ENCODE peak calls at places on chromosome 7, in ten cellular contexts. U, S, X, B, J, R, Y, I, C and Q are unnamed samples.

GRCh38 chr7:5594616-5595544 is 171.2 kb upstream of the TNRC18 start:
- DNase-seq in U (peak), S (peak), X (no peak), B (peak), J (no peak), R (no peak), Y (peak), I (no peak), C (peak), Q (no peak)

GRCh38 chr7:47970750-47971149 is 8.7 kb downstream of the HUS1 start:
- DNase-seq in U (peak), S (peak), X (no peak), B (no peak), J (no peak), R (no peak), Y (no peak), I (no peak), C (no peak), Q (no peak)

GRCh38 chr7:122518488-122518887 is 180.4 kb downstream of the RNF133 start:
- DNase-seq in U (no peak), S (no peak), X (no peak), B (no peak), J (no peak), R (peak), Y (no peak), I (no peak), C (no peak), Q (no peak)

GRCh38 chr7:45920543-45921380 is at the start of gene IGFBP3:
- DNase-seq in U (peak), S (peak), X (no peak), B (peak), J (no peak), R (peak), Y (no peak), I (peak), C (peak), Q (no peak)

GRCh38 chr7:12889391-12889790 is 202.0 kb downstream of the ARL4A start:
- DNase-seq in U (peak), S (peak), X (no peak), B (no peak), J (no peak), R (no peak), Y (no peak), I (no peak), C (no peak), Q (no peak)

GRCh38 chr7:73526892-73527821 is 5.1 kb upstream of the BAZ1B start:
- DNase-seq in U (no peak), S (no peak), X (no peak), B (peak), J (no peak), R (no peak), Y (no peak), I (no peak), C (no peak), Q (no peak)

GRCh38 chr7:139673230-139673629 is 104.6 kb downstream of the HIPK2 start:
- DNase-seq in U (no peak), S (no peak), X (no peak), B (peak), J (no peak), R (no peak), Y (peak), I (no peak), C (no peak), Q (no peak)

GRCh38 chr7:6639032-6639431 is 1.9 kb downstream of the ZNF316 start:
- DNase-seq in U (no peak), S (no peak), X (no peak), B (no peak), J (no peak), R (no peak), Y (no peak), I (no peak), C (no peak), Q (no peak)

GRCh38 chr7:43906327-43907010 is at the start of gene URGCP:
- DNase-seq in U (peak), S (peak), X (peak), B (peak), J (peak), R (peak), Y (peak), I (peak), C (peak), Q (no peak)

GRCh38 chr7:105866124-105866801 is 10.1 kb downstream of the ATXN7L1 start:
- DNase-seq in U (no peak), S (no peak), X (no peak), B (no peak), J (no peak), R (no peak), Y (no peak), I (no peak), C (no peak), Q (no peak)

GRCh38 chr7:46979439-46979838 is 602.5 kb downstream of the TNS3 start:
- DNase-seq in U (no peak), S (peak), X (no peak), B (no peak), J (no peak), R (no peak), Y (no peak), I (no peak), C (no peak), Q (no peak)

GRCh38 chr7:85851571-85852193 is 664.8 kb upstream of the SEMA3D start:
- DNase-seq in U (peak), S (peak), X (no peak), B (peak), J (no peak), R (peak), Y (no peak), I (no peak), C (no peak), Q (no peak)

GRCh38 chr7:159070422-159071148 is 74.1 kb downstream of the VIPR2 start:
- DNase-seq in U (no peak), S (no peak), X (no peak), B (no peak), J (no peak), R (no peak), Y (peak), I (no peak), C (peak), Q (no peak)

GRCh38 chr7:44278451-44279161 is 46.8 kb downstream of the CAMK2B start:
- DNase-seq in U (peak), S (peak), X (no peak), B (peak), J (no peak), R (no peak), Y (peak), I (no peak), C (peak), Q (no peak)

GRCh38 chr7:100827330-100828226 is at the start of gene EPHB4:
- DNase-seq in U (peak), S (peak), X (peak), B (peak), J (no peak), R (peak), Y (no peak), I (no peak), C (peak), Q (no peak)

GRCh38 chr7:30159698-30160143 is 24.9 kb downstream of the MTURN start:
- DNase-seq in U (peak), S (peak), X (peak), B (peak), J (no peak), R (no peak), Y (no peak), I (no peak), C (peak), Q (no peak)

GRCh38 chr7:1336509-1336908 is 103.8 kb downstream of the UNCX start:
- DNase-seq in U (no peak), S (no peak), X (no peak), B (no peak), J (no peak), R (no peak), Y (no peak), I (no peak), C (no peak), Q (no peak)

GRCh38 chr7:152307902-152308301 is 127.9 kb downstream of the KMT2C start:
- DNase-seq in U (no peak), S (no peak), X (no peak), B (no peak), J (no peak), R (no peak), Y (no peak), I (no peak), C (no peak), Q (no peak)

GRCh38 chr7:47496064-47496665 is 85.7 kb downstream of the TNS3 start:
- DNase-seq in U (no peak), S (no peak), X (no peak), B (no peak), J (no peak), R (no peak), Y (no peak), I (no peak), C (no peak), Q (no peak)

GRCh38 chr7:53237344-53237913 is 202.0 kb downstream of the POM121L12 start:
- DNase-seq in U (no peak), S (no peak), X (no peak), B (no peak), J (no peak), R (no peak), Y (no peak), I (no peak), C (no peak), Q (no peak)

GRCh38 chr7:151117565-151117964 is 31.3 kb downstream of the AGAP3 start:
- DNase-seq in U (no peak), S (no peak), X (no peak), B (no peak), J (no peak), R (no peak), Y (no peak), I (peak), C (no peak), Q (no peak)

GRCh38 chr7:98107313-98107691 is 640 bp downstream of the LMTK2 start:
- DNase-seq in U (no peak), S (peak), X (peak), B (no peak), J (no peak), R (no peak), Y (no peak), I (no peak), C (peak), Q (no peak)

GRCh38 chr7:144670251-144670650 is 165.6 kb downstream of the TPK1 start:
- DNase-seq in U (no peak), S (no peak), X (no peak), B (no peak), J (no peak), R (peak), Y (no peak), I (no peak), C (no peak), Q (no peak)

GRCh38 chr7:127107601-127108007 is 145.1 kb downstream of the GRM8 start:
- DNase-seq in U (peak), S (peak), X (peak), B (peak), J (peak), R (peak), Y (peak), I (no peak), C (no peak), Q (no peak)

GRCh38 chr7:449249-450019 is 70.2 kb downstream of the PDGFA start:
- DNase-seq in U (no peak), S (no peak), X (no peak), B (no peak), J (no peak), R (no peak), Y (no peak), I (no peak), C (no peak), Q (no peak)

GRCh38 chr7:2301510-2301860 is 12.8 kb downstream of the SNX8 start:
- DNase-seq in U (no peak), S (peak), X (no peak), B (no peak), J (no peak), R (no peak), Y (no peak), I (no peak), C (no peak), Q (no peak)

GRCh38 chr7:157711353-157711888 is 374.6 kb downstream of the DNAJB6 start:
- DNase-seq in U (no peak), S (no peak), X (no peak), B (no peak), J (no peak), R (no peak), Y (peak), I (no peak), C (no peak), Q (no peak)

GRCh38 chr7:43612599-43613589 is 30.0 kb downstream of the STK17A start:
- DNase-seq in U (peak), S (peak), X (no peak), B (no peak), J (no peak), R (no peak), Y (no peak), I (no peak), C (no peak), Q (no peak)

GRCh38 chr7:142886866-142887265 is 1.3 kb upstream of the TRPV6 start:
- DNase-seq in U (no peak), S (no peak), X (peak), B (no peak), J (no peak), R (no peak), Y (no peak), I (no peak), C (no peak), Q (no peak)

GRCh38 chr7:44914992-44915607 is 29.8 kb upstream of the PURB start:
- DNase-seq in U (no peak), S (no peak), X (no peak), B (no peak), J (peak), R (no peak), Y (peak), I (peak), C (no peak), Q (no peak)

GRCh38 chr7:5607958-5608656 is 173.4 kb downstream of the RNF216 start:
- DNase-seq in U (no peak), S (peak), X (no peak), B (peak), J (no peak), R (no peak), Y (peak), I (no peak), C (no peak), Q (no peak)

GRCh38 chr7:131026297-131027003 is 292.4 kb upstream of the KLF14 start:
- DNase-seq in U (peak), S (peak), X (no peak), B (no peak), J (no peak), R (no peak), Y (no peak), I (no peak), C (no peak), Q (no peak)